ENCODE peak calls at places on chromosomes 5 and 9, in four cellular contexts. One of them, this sample, is unnamed.
A peak's percentile ranks its signal among the peaks of the same experiment; 100 is the strongest.

GRCh38 chr5:10485142-10485795 is 43.6 kb downstream of the ROPN1L start:
- DNase-seq in GM23248: no peak
- DNase-seq in aorta: no peak
- DNase-seq in heart left ventricle: peak; percentile 79
- DNase-seq in this sample: peak; percentile 77

GRCh38 chr5:150780180-150780692 is 1.7 kb downstream of the SMIM3 start:
- DNase-seq in heart left ventricle: peak; percentile 71
- DNase-seq in aorta: no peak
- DNase-seq in GM23248: peak; percentile 73
- DNase-seq in this sample: no peak

GRCh38 chr5:176352116-176352878 is 9.3 kb downstream of the KIAA1191 start:
- DNase-seq in aorta: no peak
- DNase-seq in GM23248: no peak
- DNase-seq in heart left ventricle: no peak
- DNase-seq in this sample: no peak

GRCh38 chr5:108233617-108234016 is 148.3 kb downstream of the FBXL17 start:
- DNase-seq in heart left ventricle: no peak
- DNase-seq in GM23248: no peak
- DNase-seq in aorta: no peak
- DNase-seq in this sample: no peak

GRCh38 chr9:75529463-75529862 is 361.0 kb upstream of the PCSK5 start:
- DNase-seq in aorta: no peak
- DNase-seq in GM23248: no peak
- DNase-seq in heart left ventricle: no peak
- DNase-seq in this sample: no peak

GRCh38 chr9:124304285-124304684 is 46.5 kb downstream of the NEK6 start:
- DNase-seq in GM23248: no peak
- DNase-seq in aorta: no peak
- DNase-seq in heart left ventricle: no peak
- DNase-seq in this sample: no peak

GRCh38 chr9:81560851-81561732 is 128.3 kb downstream of the TLE1 start:
- DNase-seq in aorta: no peak
- DNase-seq in heart left ventricle: no peak
- DNase-seq in GM23248: no peak
- DNase-seq in this sample: no peak

GRCh38 chr5:39195198-39195826 is 24.1 kb downstream of the FYB1 start:
- DNase-seq in heart left ventricle: no peak
- DNase-seq in GM23248: peak; percentile 33
- DNase-seq in aorta: no peak
- DNase-seq in this sample: no peak

GRCh38 chr9:88196456-88196855 is 58.2 kb upstream of the SPATA31C2 start:
- DNase-seq in GM23248: no peak
- DNase-seq in heart left ventricle: no peak
- DNase-seq in aorta: no peak
- DNase-seq in this sample: no peak

GRCh38 chr5:105982526-105982925 is 1688.2 kb downstream of the EFNA5 start:
- DNase-seq in aorta: peak; percentile 65
- DNase-seq in GM23248: no peak
- DNase-seq in heart left ventricle: no peak
- DNase-seq in this sample: no peak

GRCh38 chr9:69945671-69946141 is 97.9 kb upstream of the MAMDC2 start:
- DNase-seq in GM23248: peak; percentile 78
- DNase-seq in heart left ventricle: peak; percentile 41
- DNase-seq in aorta: no peak
- DNase-seq in this sample: no peak

GRCh38 chr5:158670199-158670598 is 429.5 kb downstream of the EBF1 start:
- DNase-seq in aorta: no peak
- DNase-seq in heart left ventricle: no peak
- DNase-seq in GM23248: no peak
- DNase-seq in this sample: no peak

GRCh38 chr9:125233678-125234077 is 7.5 kb downstream of the HSPA5 start:
- DNase-seq in GM23248: peak; percentile 99
- DNase-seq in heart left ventricle: no peak
- DNase-seq in aorta: no peak
- DNase-seq in this sample: no peak

GRCh38 chr5:6302684-6303083 is 75.7 kb downstream of the MED10 start:
- DNase-seq in GM23248: peak; percentile 5
- DNase-seq in aorta: no peak
- DNase-seq in heart left ventricle: no peak
- DNase-seq in this sample: no peak

GRCh38 chr9:76926324-76926731 is 20.4 kb upstream of the PRUNE2 start:
- DNase-seq in GM23248: peak; percentile 96
- DNase-seq in heart left ventricle: no peak
- DNase-seq in aorta: no peak
- DNase-seq in this sample: no peak

GRCh38 chr5:395156-395920 is 47.6 kb upstream of the EXOC3 start:
- DNase-seq in aorta: peak; percentile 43
- DNase-seq in heart left ventricle: no peak
- DNase-seq in GM23248: peak; percentile 95
- DNase-seq in this sample: peak; percentile 62

GRCh38 chr5:67303356-67303755 is 106.8 kb upstream of the CD180 start:
- DNase-seq in heart left ventricle: no peak
- DNase-seq in aorta: no peak
- DNase-seq in GM23248: peak; percentile 67
- DNase-seq in this sample: no peak

GRCh38 chr5:176639981-176640380 is 7.3 kb upstream of the TSPAN17 start:
- DNase-seq in aorta: peak; percentile 83
- DNase-seq in GM23248: peak; percentile 66
- DNase-seq in heart left ventricle: peak; percentile 66
- DNase-seq in this sample: no peak

GRCh38 chr5:159123189-159123588 is 23.5 kb upstream of the EBF1 start:
- DNase-seq in aorta: no peak
- DNase-seq in heart left ventricle: no peak
- DNase-seq in GM23248: no peak
- DNase-seq in this sample: no peak

GRCh38 chr9:76576344-76576743 is 117.4 kb downstream of the GCNT1 start:
- DNase-seq in heart left ventricle: peak; percentile 51
- DNase-seq in aorta: no peak
- DNase-seq in GM23248: peak; percentile 85
- DNase-seq in this sample: no peak

GRCh38 chr5:119323630-119324000 is 32.2 kb upstream of the TNFAIP8 start:
- DNase-seq in aorta: no peak
- DNase-seq in GM23248: peak; percentile 44
- DNase-seq in heart left ventricle: no peak
- DNase-seq in this sample: no peak

GRCh38 chr9:109206670-109207069 is 39.6 kb upstream of the FRRS1L start:
- DNase-seq in aorta: no peak
- DNase-seq in GM23248: peak; percentile 33
- DNase-seq in heart left ventricle: no peak
- DNase-seq in this sample: no peak

GRCh38 chr9:88736136-88736637 is 201.2 kb downstream of the NXNL2 start:
- DNase-seq in GM23248: no peak
- DNase-seq in aorta: no peak
- DNase-seq in heart left ventricle: no peak
- DNase-seq in this sample: no peak

GRCh38 chr9:96567203-96567700 is 52.4 kb downstream of the CDC14B start:
- DNase-seq in aorta: no peak
- DNase-seq in GM23248: peak; percentile 70
- DNase-seq in heart left ventricle: no peak
- DNase-seq in this sample: no peak

DNA sequence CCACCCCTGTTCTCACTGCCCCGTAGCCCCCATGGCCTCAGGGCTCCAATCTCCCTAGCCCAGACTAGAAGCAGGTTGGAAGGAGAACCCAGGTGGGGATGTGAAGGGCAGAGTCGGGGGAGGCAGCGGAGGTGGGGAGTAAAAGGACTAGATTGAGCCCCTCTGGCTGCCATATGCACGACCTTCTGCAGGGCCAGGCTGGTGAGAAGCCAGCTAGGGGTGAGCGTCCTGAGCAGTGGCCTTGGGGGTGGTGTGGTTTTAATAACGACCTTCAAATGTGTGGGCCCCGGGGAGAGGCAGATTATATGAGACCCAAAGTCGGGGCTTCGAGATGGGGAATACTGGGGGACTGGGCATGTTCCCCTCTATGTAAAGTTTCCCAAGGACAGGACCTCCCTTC is 139.5 kb downstream of the C9orf50 start:
- DNase-seq in GM23248: peak; percentile 14
- DNase-seq in heart left ventricle: no peak
- DNase-seq in aorta: no peak
- DNase-seq in this sample: no peak
- H3K27ac ChIP-seq in GM23248: peak overlapping the region; percentile 100
- H3K27ac ChIP-seq in heart left ventricle: peak overlapping the region; percentile 100
- H3K27ac ChIP-seq in aorta: peak overlapping the region; percentile 99
- H3K27ac ChIP-seq in this sample: peak overlapping the region; percentile 99

GRCh38 chr5:95730730-95731570 is at the start of gene RHOBTB3:
- DNase-seq in heart left ventricle: peak; percentile 95
- DNase-seq in GM23248: peak; percentile 92
- DNase-seq in aorta: peak; percentile 92
- DNase-seq in this sample: peak; percentile 93

GRCh38 chr5:95727764-95728191 is 3.4 kb upstream of the RHOBTB3 start:
- DNase-seq in aorta: no peak
- DNase-seq in heart left ventricle: no peak
- DNase-seq in GM23248: peak; percentile 22
- DNase-seq in this sample: no peak

GRCh38 chr5:95728494-95729114 is 2.5 kb upstream of the RHOBTB3 start:
- DNase-seq in aorta: no peak
- DNase-seq in heart left ventricle: no peak
- DNase-seq in GM23248: peak; percentile 19
- DNase-seq in this sample: no peak

GRCh38 chr5:95730011-95730700 is 980 bp upstream of the RHOBTB3 start:
- DNase-seq in heart left ventricle: no peak
- DNase-seq in aorta: no peak
- DNase-seq in GM23248: peak; percentile 43
- DNase-seq in this sample: no peak

DNA sequence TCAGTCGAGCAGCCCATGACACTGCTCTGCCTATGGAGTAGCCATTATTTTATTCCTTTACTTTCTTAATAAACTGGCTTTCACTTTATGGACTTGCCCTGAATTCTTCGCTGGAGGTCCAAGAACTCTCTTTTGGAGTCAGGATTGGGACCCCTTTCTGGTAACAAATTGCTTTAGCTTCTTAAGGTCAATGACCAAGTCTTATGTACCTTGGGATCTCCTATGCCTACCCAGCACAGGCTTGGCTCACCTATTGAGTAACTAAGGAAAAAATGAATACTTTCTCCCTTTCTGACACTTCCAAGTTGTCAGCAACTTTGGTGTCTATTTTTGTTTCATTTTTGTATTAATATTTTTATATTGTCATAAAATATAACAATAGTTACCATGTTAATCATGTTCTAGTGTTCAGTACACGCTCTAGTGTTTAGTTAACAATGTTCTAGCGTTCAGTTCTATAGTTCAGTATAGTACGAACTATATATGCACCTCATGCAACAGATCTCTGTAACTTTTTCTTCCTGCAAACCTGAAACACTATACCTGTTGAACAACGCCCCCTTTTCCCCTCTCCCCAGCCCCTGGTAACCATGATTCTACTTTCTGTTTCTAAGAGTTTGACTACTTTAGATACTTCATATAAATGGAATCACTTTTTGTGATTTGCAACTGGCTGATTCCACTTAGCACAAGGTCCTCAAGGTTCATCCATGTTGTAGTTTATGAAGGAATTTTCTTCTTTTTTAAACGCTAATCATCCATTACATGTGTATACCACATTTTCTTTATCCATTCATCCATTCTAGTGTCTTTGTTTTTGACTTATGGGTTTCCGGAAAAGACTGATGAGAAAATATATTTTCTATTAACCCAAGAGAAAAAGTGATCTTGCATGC is 1.8 kb upstream of the RHOBTB3 start:
- DNase-seq in aorta: no peak
- DNase-seq in heart left ventricle: no peak
- DNase-seq in GM23248: peak; percentile 19
- DNase-seq in this sample: no peak
- H3K4me1 ChIP-seq in aorta: no peaks in the 10 kb centered on the region
- H3K4me1 ChIP-seq in heart left ventricle: peaks cover 41% of the 10 kb centered on the region
- H3K4me1 ChIP-seq in GM23248: peaks cover 67% of the 10 kb centered on the region
- H3K4me1 ChIP-seq in this sample: peaks cover 52% of the 10 kb centered on the region

DNA sequence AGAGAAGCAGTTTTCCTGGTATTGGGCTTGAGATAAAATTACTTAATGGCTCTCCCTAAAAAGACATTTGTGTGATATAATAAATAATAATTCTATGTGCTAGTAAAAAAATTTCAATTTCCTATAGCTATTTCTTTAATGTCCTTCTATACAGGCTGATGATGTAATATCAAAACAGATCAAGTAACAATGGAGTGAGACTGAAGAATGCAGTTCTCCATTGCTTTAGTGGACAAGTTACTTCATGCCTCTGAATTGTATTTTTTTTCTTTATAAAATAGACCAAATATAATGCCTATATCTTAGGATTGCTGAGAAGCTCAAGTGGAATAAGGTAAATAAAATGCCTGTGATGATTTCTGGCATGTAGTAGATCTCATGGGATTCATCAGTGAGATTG is 35.6 kb upstream of the NEURL1B start:
- DNase-seq in aorta: no peak
- DNase-seq in GM23248: no peak
- DNase-seq in heart left ventricle: no peak
- DNase-seq in this sample: no peak
- H3K27ac ChIP-seq in aorta: no peak overlapping the region
- H3K27ac ChIP-seq in GM23248: no peak overlapping the region
- H3K27ac ChIP-seq in heart left ventricle: peak overlapping the region; percentile 36
- H3K27ac ChIP-seq in this sample: no peak overlapping the region

GRCh38 chr9:91033802-91034201 is 232.2 kb downstream of the SYK start:
- DNase-seq in GM23248: peak; percentile 22
- DNase-seq in aorta: no peak
- DNase-seq in heart left ventricle: no peak
- DNase-seq in this sample: no peak

GRCh38 chr9:91036356-91036755 is 234.7 kb downstream of the SYK start:
- DNase-seq in GM23248: no peak
- DNase-seq in aorta: no peak
- DNase-seq in heart left ventricle: no peak
- DNase-seq in this sample: peak; percentile 57

GRCh38 chr9:91035825-91036208 is 234.2 kb downstream of the SYK start:
- DNase-seq in GM23248: no peak
- DNase-seq in aorta: no peak
- DNase-seq in heart left ventricle: no peak
- DNase-seq in this sample: peak; percentile 40

GRCh38 chr9:91034521-91034920 is 232.9 kb downstream of the SYK start:
- DNase-seq in heart left ventricle: no peak
- DNase-seq in aorta: no peak
- DNase-seq in GM23248: no peak
- DNase-seq in this sample: no peak

DNA sequence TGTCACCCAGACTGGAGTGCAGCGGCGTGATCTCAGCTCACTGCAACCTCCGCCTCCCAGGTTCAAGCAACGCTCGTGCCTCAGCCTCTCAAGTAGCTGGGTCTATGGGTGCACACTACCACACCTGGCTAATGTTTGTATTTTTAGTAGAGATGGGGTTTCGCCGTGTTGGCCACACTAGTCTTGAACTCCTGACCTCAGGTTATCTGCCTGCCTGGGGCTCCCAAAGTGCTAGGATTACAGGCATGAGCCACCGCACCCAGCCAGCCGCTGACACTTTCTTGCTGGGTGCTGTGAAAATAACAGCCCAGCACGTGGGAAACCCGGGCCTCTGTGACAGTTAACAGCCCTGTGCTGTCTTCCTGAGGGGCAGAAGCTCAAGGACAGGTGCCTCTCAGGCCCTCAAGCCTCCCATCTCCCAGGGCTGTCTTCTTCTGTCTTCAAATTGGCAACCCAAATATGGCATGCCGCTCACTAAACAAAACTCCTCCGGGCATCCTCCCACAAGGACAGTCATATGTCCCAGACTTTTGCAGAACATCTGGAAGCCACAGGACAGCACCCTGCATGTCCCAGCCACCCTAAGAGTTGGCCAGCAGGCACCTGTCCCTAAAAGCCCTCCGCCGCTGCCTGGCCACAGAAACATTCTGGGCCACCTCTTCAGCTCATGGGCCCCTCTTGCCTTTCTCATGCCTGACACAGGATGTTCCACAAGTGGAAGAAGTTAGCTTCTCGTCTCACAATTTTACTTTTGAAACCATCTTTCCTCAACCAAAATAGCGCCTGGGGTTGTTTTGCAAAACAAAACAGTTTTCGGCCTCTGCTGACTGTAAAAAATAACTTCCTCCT is 233.6 kb downstream of the SYK start:
- DNase-seq in GM23248: peak; percentile 9
- DNase-seq in aorta: no peak
- DNase-seq in heart left ventricle: no peak
- DNase-seq in this sample: no peak
- H3K4me1 ChIP-seq in GM23248: peaks cover 12% of the 10 kb centered on the region
- H3K4me1 ChIP-seq in aorta: no peaks in the 10 kb centered on the region
- H3K4me1 ChIP-seq in heart left ventricle: peaks cover 9% of the 10 kb centered on the region
- H3K4me1 ChIP-seq in this sample: peaks cover 32% of the 10 kb centered on the region

This sample was measured in suprapubic skin.